ENCODE peak calls at places on chromosomes 4 and X, in ten cellular contexts. D, V, G, C, Q, T, R, N, K and P are unnamed samples.

GRCh38 chrX:134936542-134936941 is 54.2 kb upstream of the SMIM10 start:
- DNase-seq in D (no peak), V (peak), G (peak), C (no peak), Q (no peak), T (no peak), R (no peak), N (no peak), K (no peak), P (no peak)

GRCh38 chr4:88320780-88321373 is 36.5 kb upstream of the PPM1K start:
- DNase-seq in D (peak), V (no peak), G (peak), C (no peak), Q (no peak), T (no peak), R (peak), N (no peak), K (peak), P (peak)

GRCh38 chr4:83536649-83537352 is 893 bp downstream of the GPAT3 start:
- DNase-seq in D (no peak), V (no peak), G (no peak), C (no peak), Q (no peak), T (no peak), R (no peak), N (no peak), K (no peak), P (no peak)

GRCh38 chrX:125883169-125883568 is 282.9 kb downstream of the DCAF12L2 start:
- DNase-seq in D (no peak), V (no peak), G (no peak), C (no peak), Q (no peak), T (no peak), R (no peak), N (no peak), K (no peak), P (no peak)

GRCh38 chrX:104136241-104137019 is 20.4 kb downstream of the SLC25A53 start:
- DNase-seq in D (no peak), V (peak), G (peak), C (no peak), Q (peak), T (peak), R (peak), N (peak), K (peak), P (peak)

GRCh38 chr4:24212642-24213041 is 322.8 kb upstream of the PPARGC1A start:
- DNase-seq in D (no peak), V (no peak), G (no peak), C (no peak), Q (no peak), T (no peak), R (no peak), N (no peak), K (no peak), P (no peak)

GRCh38 chr4:15132739-15133138 is 130.5 kb downstream of the CPEB2 start:
- DNase-seq in D (no peak), V (no peak), G (peak), C (no peak), Q (no peak), T (no peak), R (no peak), N (no peak), K (no peak), P (no peak)

GRCh38 chrX:9867753-9868152 is 81.5 kb downstream of the SHROOM2 start:
- DNase-seq in D (no peak), V (peak), G (no peak), C (no peak), Q (no peak), T (no peak), R (no peak), N (no peak), K (no peak), P (no peak)

GRCh38 chr4:89000844-89001360 is 56.1 kb downstream of the FAM13A start:
- DNase-seq in D (no peak), V (peak), G (peak), C (no peak), Q (peak), T (no peak), R (no peak), N (peak), K (no peak), P (peak)

GRCh38 chr4:141789716-141790115 is 153.3 kb downstream of the IL15 start:
- DNase-seq in D (no peak), V (no peak), G (no peak), C (no peak), Q (no peak), T (no peak), R (no peak), N (no peak), K (no peak), P (no peak)

GRCh38 chr4:8005814-8006215 is 66.2 kb upstream of the AFAP1 start:
- DNase-seq in D (no peak), V (no peak), G (no peak), C (no peak), Q (no peak), T (no peak), R (no peak), N (no peak), K (no peak), P (no peak)

GRCh38 chrX:7927259-7928167 is at the start of gene PNPLA4:
- DNase-seq in D (peak), V (peak), G (peak), C (peak), Q (peak), T (peak), R (peak), N (peak), K (peak), P (peak)

GRCh38 chr4:87505862-87506261 is 23.3 kb downstream of the SPARCL1 start:
- DNase-seq in D (no peak), V (no peak), G (no peak), C (no peak), Q (no peak), T (no peak), R (no peak), N (no peak), K (no peak), P (peak)

GRCh38 chr4:158121203-158121586 is 51.6 kb downstream of the GASK1B start:
- DNase-seq in D (no peak), V (peak), G (no peak), C (no peak), Q (no peak), T (peak), R (no peak), N (no peak), K (no peak), P (no peak)

GRCh38 chrX:49610718-49611310 is 12.0 kb downstream of the GAGE1 start:
- DNase-seq in D (no peak), V (no peak), G (peak), C (no peak), Q (no peak), T (no peak), R (no peak), N (no peak), K (no peak), P (no peak)

GRCh38 chrX:66110112-66110511 is 53.9 kb upstream of the HEPH start:
- DNase-seq in D (no peak), V (peak), G (peak), C (no peak), Q (peak), T (no peak), R (no peak), N (peak), K (no peak), P (peak)

GRCh38 chr4:156558365-156559025 is 413.1 kb downstream of the PDGFC start:
- DNase-seq in D (no peak), V (peak), G (no peak), C (no peak), Q (no peak), T (no peak), R (no peak), N (no peak), K (no peak), P (no peak)

GRCh38 chrX:124028177-124028576 is 66.7 kb downstream of the STAG2 start:
- DNase-seq in D (no peak), V (peak), G (no peak), C (no peak), Q (no peak), T (no peak), R (no peak), N (no peak), K (no peak), P (no peak)

GRCh38 chrX:41010188-41010846 is 74.9 kb upstream of the USP9X start:
- DNase-seq in D (peak), V (peak), G (peak), C (peak), Q (peak), T (peak), R (no peak), N (peak), K (peak), P (peak)

GRCh38 chr4:144580421-144580820 is 65.5 kb upstream of the HHIP start:
- DNase-seq in D (no peak), V (no peak), G (peak), C (no peak), Q (no peak), T (no peak), R (no peak), N (no peak), K (no peak), P (no peak)

GRCh38 chrX:101485212-101486064 is at the start of gene ARMCX4:
- DNase-seq in D (no peak), V (peak), G (peak), C (no peak), Q (no peak), T (peak), R (no peak), N (no peak), K (peak), P (no peak)

GRCh38 chr4:70705146-70705855 is 16.5 kb upstream of the RUFY3 start:
- DNase-seq in D (no peak), V (peak), G (peak), C (peak), Q (peak), T (peak), R (no peak), N (peak), K (peak), P (peak)
- TF ChIP-seq POLR2A in D (no peak), V (peak), G (no peak), C (peak), Q (peak), T (no peak), R (peak), N (peak), K (no peak), P (peak)

DNA sequence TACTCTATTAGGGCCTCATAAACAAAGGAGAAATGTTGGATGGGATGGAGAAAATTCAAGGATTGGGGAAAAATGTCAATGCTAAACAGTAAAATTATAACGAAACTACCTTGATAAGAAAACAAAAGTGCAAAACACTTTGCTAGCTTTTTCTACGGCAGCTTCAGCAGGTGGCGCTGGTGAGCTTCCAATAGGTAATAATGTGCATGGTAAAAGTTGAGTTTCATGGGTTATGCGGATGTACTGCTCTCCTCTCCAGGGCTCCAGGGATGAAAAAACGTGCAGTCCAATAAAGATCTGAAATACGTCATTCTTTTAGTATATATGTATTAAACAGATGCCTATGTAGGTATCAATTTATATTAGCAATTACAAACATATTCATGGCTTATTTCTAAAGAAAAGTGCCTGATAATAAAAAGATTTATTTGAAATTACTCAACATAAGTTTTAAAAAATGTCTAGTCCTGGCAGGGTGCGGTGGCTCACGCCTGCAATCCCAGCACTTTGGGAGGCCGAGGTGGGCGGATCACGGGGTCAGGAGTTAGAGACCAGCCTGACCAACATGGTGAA is 239.6 kb downstream of the GRXCR1 start:
- DNase-seq in D (no peak), V (peak), G (peak), C (no peak), Q (peak), T (peak), R (peak), N (peak), K (peak), P (peak)
- TF ChIP-seq CTCF in D (peak), V (peak), G (peak), C (no peak), Q (peak), T (peak), R (peak), N (peak), K (peak), P (peak)

GRCh38 chrX:21373001-21373400 is 1.2 kb upstream of the CNKSR2 start:
- DNase-seq in D (no peak), V (no peak), G (no peak), C (no peak), Q (no peak), T (no peak), R (no peak), N (no peak), K (no peak), P (no peak)
- H3K4me3 ChIP-seq in D (no peak), V (no peak), G (no peak), C (no peak), Q (no peak), T (no peak), R (no peak), N (peak), K (no peak), P (no peak)

DNA sequence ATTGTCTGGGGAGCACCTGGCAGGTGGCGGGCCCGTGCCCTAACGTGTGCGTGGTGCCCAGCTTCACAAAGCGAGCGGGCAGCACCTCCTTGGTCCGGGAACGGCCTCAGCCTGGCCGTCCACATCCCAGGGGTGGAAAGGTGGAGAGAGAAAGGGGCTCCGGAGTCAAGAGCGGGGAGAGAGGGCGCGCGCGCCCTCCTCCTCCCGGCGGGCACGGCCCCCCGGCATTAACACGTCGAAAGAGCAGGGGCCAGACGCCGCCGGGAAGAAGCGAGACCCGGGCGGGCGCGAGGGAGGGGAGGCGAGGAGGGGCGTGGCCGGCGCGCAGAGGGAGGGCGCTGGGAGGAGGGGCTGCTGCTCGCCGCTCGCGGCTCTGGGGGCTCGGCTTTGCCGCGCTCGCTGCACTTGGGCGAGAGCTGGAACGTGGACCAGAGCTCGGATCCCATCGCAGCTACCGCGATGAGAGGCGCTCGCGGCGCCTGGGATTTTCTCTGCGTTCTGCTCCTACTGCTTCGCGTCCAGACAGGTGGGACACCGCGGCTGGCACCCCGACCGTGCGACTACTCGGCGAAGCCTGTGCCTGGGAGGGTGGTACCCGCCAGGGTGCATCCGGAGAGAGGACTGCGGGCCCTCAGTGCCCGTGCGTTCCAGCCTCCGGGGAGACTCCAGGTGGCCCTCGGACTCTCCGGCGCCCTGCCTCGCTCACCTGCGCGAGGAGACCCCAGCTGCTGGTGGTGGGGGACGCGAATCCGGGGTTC is at the start of gene KIT:
- DNase-seq in D (no peak), V (peak), G (peak), C (peak), Q (peak), T (peak), R (no peak), N (no peak), K (peak), P (peak)
- TF ChIP-seq POLR2A in D (no peak), V (no peak), G (no peak), C (peak), Q (no peak), T (no peak), R (no peak), N (no peak), K (no peak), P (no peak)

DNA sequence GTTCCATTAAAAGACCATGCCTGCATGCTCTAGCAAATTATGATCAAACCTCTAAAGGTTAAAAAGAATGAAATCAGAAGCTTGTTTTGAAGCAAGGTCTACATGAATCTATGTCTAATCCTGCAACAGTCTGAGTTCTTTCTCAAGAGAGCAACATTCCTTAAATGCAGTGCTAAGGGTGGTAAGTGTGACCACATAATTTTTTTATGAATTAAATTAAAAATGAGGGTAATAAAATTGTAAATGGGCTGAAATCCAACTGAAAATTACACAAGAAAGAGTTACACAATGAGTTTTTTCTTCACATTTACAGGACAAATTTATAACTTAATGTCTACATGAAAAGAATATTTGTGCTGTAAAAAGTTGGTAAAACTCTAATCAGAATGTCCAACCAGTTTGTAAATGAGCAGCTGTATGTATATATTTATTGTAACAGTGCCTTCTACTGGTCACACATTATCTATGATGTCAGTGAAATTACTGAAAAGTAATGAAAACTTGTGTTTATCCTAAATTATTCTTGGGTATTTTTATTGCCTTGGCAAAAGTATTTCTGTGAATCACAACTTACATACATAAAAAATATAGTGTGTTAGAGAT is 336.3 kb upstream of the PITX2 start:
- DNase-seq in D (no peak), V (peak), G (peak), C (no peak), Q (no peak), T (no peak), R (no peak), N (no peak), K (no peak), P (peak)
- TF ChIP-seq CTCF in D (peak), V (peak), G (peak), C (no peak), Q (no peak), T (no peak), R (peak), N (peak), K (no peak), P (no peak)

DNA sequence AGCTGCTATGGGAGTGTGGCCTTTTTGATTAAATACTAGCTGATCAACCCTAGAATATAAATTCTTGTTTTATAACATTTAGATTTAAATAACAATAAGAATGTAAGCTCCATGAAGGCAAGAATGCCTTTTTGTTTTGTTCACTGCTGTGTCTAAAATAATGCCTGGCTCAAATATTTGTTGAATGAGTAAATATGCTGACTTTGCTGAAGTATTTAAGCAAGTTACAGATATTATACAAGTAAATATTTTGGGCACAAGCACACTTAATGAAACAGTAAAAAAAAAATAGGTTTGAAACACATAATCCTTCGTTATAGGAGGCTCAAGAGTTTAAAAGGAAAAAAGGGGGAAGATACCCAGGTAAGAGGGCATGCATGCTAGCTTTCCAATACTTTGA is 24.1 kb downstream of the FABP2 start:
- DNase-seq in D (no peak), V (no peak), G (no peak), C (no peak), Q (no peak), T (no peak), R (no peak), N (no peak), K (no peak), P (no peak)
- H3K4me3 ChIP-seq in D (peak), V (peak), G (no peak), C (no peak), Q (no peak), T (no peak), R (no peak), N (no peak), K (no peak), P (peak)

GRCh38 chrX:155026727-155027508 is at the start of gene FUNDC2:
- DNase-seq in D (peak), V (peak), G (peak), C (peak), Q (peak), T (peak), R (peak), N (peak), K (peak), P (peak)
- TF ChIP-seq POLR2A in D (no peak), V (peak), G (no peak), C (peak), Q (peak), T (peak), R (peak), N (peak), K (no peak), P (peak)

GRCh38 chr4:128811571-128812359 is 2.3 kb downstream of the JADE1 start:
- DNase-seq in D (peak), V (peak), G (peak), C (peak), Q (peak), T (peak), R (no peak), N (peak), K (peak), P (peak)
- TF ChIP-seq CTCF in D (no peak), V (no peak), G (no peak), C (no peak), Q (no peak), T (peak), R (no peak), N (no peak), K (no peak), P (no peak)

GRCh38 chrX:68433981-68434299 is 645 bp upstream of the OPHN1 start:
- DNase-seq in D (no peak), V (no peak), G (no peak), C (no peak), Q (no peak), T (no peak), R (no peak), N (no peak), K (no peak), P (no peak)
- H3K4me3 ChIP-seq in D (peak), V (peak), G (peak), C (peak), Q (peak), T (peak), R (no peak), N (peak), K (peak), P (no peak)